ENCODE peak calls at places on chromosome 15, in six cellular contexts. Y is colonic mucosa, M is cardiac fibroblast, L is heart left ventricle, X is HCT116, E is right lobe of liver. P is an unnamed sample.

GRCh38 chr15:98778263-98778959 is 130.1 kb downstream of the IGF1R start:
- DNase-seq in Y (no peak), M (no peak), L (no peak), X (no peak), E (no peak), P (no peak)

GRCh38 chr15:88623061-88623460 is 1.9 kb downstream of the AEN start:
- DNase-seq in Y (no peak), M (peak), L (no peak), X (peak), E (no peak), P (no peak)

GRCh38 chr15:64070965-64071851 is 22.4 kb downstream of the CIAO2A start:
- DNase-seq in Y (peak), M (peak), L (peak), X (no peak), E (peak), P (no peak)

GRCh38 chr15:97993310-97993738 is 32.8 kb downstream of the ARRDC4 start:
- DNase-seq in Y (no peak), M (no peak), L (peak), X (no peak), E (no peak), P (no peak)

GRCh38 chr15:22262613-22263020 is 182.3 kb downstream of the OR4M2 start:
- DNase-seq in Y (no peak), M (no peak), L (no peak), X (no peak), E (peak), P (no peak)

GRCh38 chr15:99413955-99414754 is 151.6 kb upstream of the MEF2A start:
- DNase-seq in Y (no peak), M (no peak), L (no peak), X (no peak), E (no peak), P (no peak)

GRCh38 chr15:40843885-40844542 is at the start of gene SPINT1:
- DNase-seq in Y (peak), M (no peak), L (no peak), X (no peak), E (no peak), P (no peak)

GRCh38 chr15:98753726-98754125 is 105.4 kb downstream of the IGF1R start:
- DNase-seq in Y (no peak), M (no peak), L (no peak), X (no peak), E (no peak), P (no peak)

GRCh38 chr15:57595011-57595866 is 3.5 kb downstream of the MYZAP start:
- DNase-seq in Y (no peak), M (no peak), L (peak), X (no peak), E (no peak), P (no peak)

GRCh38 chr15:55743615-55743978 is 645 bp upstream of the PRTG start:
- DNase-seq in Y (no peak), M (no peak), L (no peak), X (no peak), E (no peak), P (no peak)
- H3K4me3 ChIP-seq in Y (peak), M (peak), L (peak), X (no peak), E (no peak), P (peak)

GRCh38 chr15:70291696-70292510 is 194.2 kb upstream of the TLE3 start:
- DNase-seq in Y (no peak), M (no peak), L (no peak), X (no peak), E (no peak), P (no peak)
- TF ChIP-seq CTCF in Y (no peak), M (no peak), L (no peak), X (no peak), E (no peak), P (no peak)

GRCh38 chr15:59410448-59410896 is 27.5 kb upstream of the FAM81A start:
- DNase-seq in Y (peak), M (peak), L (no peak), X (no peak), E (no peak), P (no peak)
- H3K4me3 ChIP-seq in Y (no peak), M (no peak), L (no peak), X (no peak), E (peak), P (no peak)

DNA sequence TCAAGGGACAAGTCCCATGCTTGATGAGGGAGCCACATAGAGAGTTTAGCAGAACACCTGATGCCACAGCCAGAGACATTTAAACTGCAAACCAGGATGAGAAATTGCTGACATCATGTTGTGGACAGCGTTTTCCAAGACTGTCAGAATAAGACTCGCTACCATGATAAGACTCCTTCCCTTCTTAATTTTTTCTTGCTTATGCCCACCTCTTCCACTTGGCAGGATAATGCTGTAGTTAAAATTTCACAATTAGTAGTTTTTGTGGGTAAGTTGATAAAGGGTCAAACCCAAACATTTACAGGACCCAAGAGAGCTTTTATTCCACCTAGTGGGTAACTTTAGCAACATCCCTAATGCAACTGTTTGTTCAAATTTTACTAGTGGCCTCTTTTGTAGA is 3.0 kb upstream of the PIAS1 start:
- DNase-seq in Y (no peak), M (no peak), L (no peak), X (no peak), E (no peak), P (no peak)
- TF ChIP-seq CTCF in Y (no peak), M (no peak), L (no peak), X (peak), E (peak), P (no peak)

GRCh38 chr15:85329561-85330421 is 50.6 kb upstream of the AKAP13 start:
- DNase-seq in Y (peak), M (peak), L (no peak), X (no peak), E (no peak), P (no peak)
- H3K4me3 ChIP-seq in Y (peak), M (peak), L (peak), X (no peak), E (peak), P (no peak)

GRCh38 chr15:96462768-96463167 is 132.3 kb downstream of the NR2F2 start:
- DNase-seq in Y (no peak), M (peak), L (no peak), X (no peak), E (no peak), P (no peak)
- TF ChIP-seq CTCF in Y (no peak), M (no peak), L (no peak), X (peak), E (peak), P (peak)

GRCh38 chr15:68484696-68485400 is 52.9 kb upstream of the ITGA11 start:
- DNase-seq in Y (no peak), M (peak), L (no peak), X (no peak), E (no peak), P (no peak)
- H3K4me3 ChIP-seq in Y (no peak), M (no peak), L (no peak), X (no peak), E (no peak), P (no peak)

GRCh38 chr15:76905013-76905839 is at the start of gene SCAPER:
- DNase-seq in Y (peak), M (peak), L (peak), X (peak), E (peak), P (peak)
- TF ChIP-seq CTCF in Y (no peak), M (no peak), L (no peak), X (no peak), E (peak), P (peak)

P was measured in LNCaP clone FGC.